ENCODE peak calls at places on chromosomes 16 and 17, in six cellular contexts. M is NAMALWA; K is T-helper 2 cell; O is HS-5; Y is cortex of kidney; F is activated CD4-positive, alpha-beta T cell treated with anti-CD3 and anti-CD28 coated beads, Interleukin-2, amount 50 U/mL, for 4 hours. I is an unnamed sample.

GRCh38 chr17:7835818-7836595 is 2.0 kb downstream of the KDM6B start:
- DNase-seq in M (no peak), K (peak; percentile 56), O (no peak), Y (no peak), F (peak; percentile 24), I (no peak)

GRCh38 chr17:14755002-14755401 is 454.1 kb downstream of the HS3ST3B1 start:
- DNase-seq in M (no peak), K (no peak), O (no peak), Y (no peak), F (no peak), I (no peak)

GRCh38 chr16:11133344-11133921 is 122.6 kb downstream of the SOCS1 start:
- DNase-seq in M (no peak), K (no peak), O (peak; percentile 90), Y (no peak), F (no peak), I (peak; percentile 54)

GRCh38 chr17:41583137-41584127 is 3.3 kb downstream of the KRT14 start:
- DNase-seq in M (no peak), K (no peak), O (no peak), Y (no peak), F (no peak), I (no peak)

GRCh38 chr17:71502443-71502842 is 618.4 kb upstream of the SOX9 start:
- DNase-seq in M (no peak), K (no peak), O (no peak), Y (no peak), F (no peak), I (no peak)

GRCh38 chr17:61371179-61371578 is 28.5 kb upstream of the TBX2 start:
- DNase-seq in M (no peak), K (no peak), O (no peak), Y (no peak), F (no peak), I (no peak)

GRCh38 chr17:73359987-73360410 is 48.2 kb upstream of the CDC42EP4 start:
- DNase-seq in M (no peak), K (no peak), O (no peak), Y (no peak), F (no peak), I (no peak)

GRCh38 chr17:10653987-10654386 is 3.1 kb downstream of the MYH3 start:
- DNase-seq in M (no peak), K (no peak), O (no peak), Y (no peak), F (no peak), I (no peak)

GRCh38 chr17:64507418-64507766 is 615 bp downstream of the CEP95 start:
- DNase-seq in M (peak; percentile 93), K (no peak), O (no peak), Y (no peak), F (peak; percentile 19), I (no peak)

GRCh38 chr16:72848045-72848410 is 199.9 kb downstream of the ZFHX3 start:
- DNase-seq in M (no peak), K (no peak), O (no peak), Y (no peak), F (no peak), I (no peak)

GRCh38 chr17:81833160-81833920 is at the start of gene MCRIP1:
- DNase-seq in M (peak; percentile 94), K (peak; percentile 93), O (peak; percentile 57), Y (peak; percentile 52), F (peak; percentile 90), I (peak; percentile 77)

GRCh38 chr16:83145297-83145696 is 518.5 kb downstream of the CDH13 start:
- DNase-seq in M (no peak), K (no peak), O (no peak), Y (no peak), F (no peak), I (no peak)

GRCh38 chr17:82497483-82498405 is 21.8 kb upstream of the FOXK2 start:
- DNase-seq in M (peak; percentile 67), K (peak; percentile 42), O (no peak), Y (no peak), F (no peak), I (no peak)

GRCh38 chr17:32323784-32324590 is 18.0 kb downstream of the C17orf75 start:
- DNase-seq in M (no peak), K (no peak), O (no peak), Y (no peak), F (peak; percentile 25), I (no peak)

GRCh38 chr17:18964018-18964351 is 12.0 kb downstream of the SLC5A10 start:
- DNase-seq in M (no peak), K (no peak), O (no peak), Y (no peak), F (no peak), I (no peak)

GRCh38 chr17:78715000-78715771 is 66.9 kb downstream of the CYTH1 start:
- DNase-seq in M (no peak), K (no peak), O (no peak), Y (no peak), F (no peak), I (no peak)

GRCh38 chr17:75872434-75873351 is 5.7 kb downstream of the TRIM47 start:
- DNase-seq in M (peak; percentile 27), K (peak; percentile 54), O (no peak), Y (no peak), F (no peak), I (no peak)

GRCh38 chr16:75043175-75043937 is 44.5 kb downstream of the ZNRF1 start:
- DNase-seq in M (peak; percentile 12), K (no peak), O (no peak), Y (no peak), F (no peak), I (no peak)

GRCh38 chr17:41284043-41284442 is 8.5 kb downstream of the KRTAP9-7 start:
- DNase-seq in M (no peak), K (no peak), O (no peak), Y (no peak), F (no peak), I (no peak)

GRCh38 chr17:75906143-75906884 is 1.6 kb upstream of the MRPL38 start:
- DNase-seq in M (peak; percentile 31), K (no peak), O (no peak), Y (no peak), F (no peak), I (no peak)

GRCh38 chr17:69729937-69730336 is 315.4 kb downstream of the MAP2K6 start:
- DNase-seq in M (no peak), K (no peak), O (peak; percentile 37), Y (no peak), F (no peak), I (no peak)

GRCh38 chr17:10062757-10063385 is 135.5 kb downstream of the GAS7 start:
- DNase-seq in M (no peak), K (no peak), O (no peak), Y (no peak), F (no peak), I (no peak)

GRCh38 chr17:80034977-80035686 is 540 bp downstream of the TBC1D16 start:
- DNase-seq in M (peak; percentile 53), K (peak; percentile 22), O (no peak), Y (no peak), F (peak; percentile 14), I (no peak)

GRCh38 chr16:78761427-78761826 is 662.0 kb downstream of the WWOX start:
- DNase-seq in M (no peak), K (no peak), O (no peak), Y (no peak), F (no peak), I (no peak)

GRCh38 chr16:47887496-47887895 is 268.3 kb downstream of the ABCC12 start:
- DNase-seq in M (no peak), K (no peak), O (peak; percentile 2), Y (no peak), F (no peak), I (no peak)

GRCh38 chr17:32588982-32589381 is 102.2 kb downstream of the CDK5R1 start:
- DNase-seq in M (peak; percentile 36), K (no peak), O (no peak), Y (no peak), F (no peak), I (no peak)

GRCh38 chr17:58352843-58353719 is 1.1 kb upstream of the SUPT4H1 start:
- DNase-seq in M (peak; percentile 56), K (no peak), O (no peak), Y (no peak), F (no peak), I (no peak)

GRCh38 chr16:24309222-24309905 is 53.2 kb downstream of the CACNG3 start:
- DNase-seq in M (no peak), K (no peak), O (no peak), Y (no peak), F (no peak), I (no peak)

GRCh38 chr16:10806698-10807097 is 11.9 kb downstream of the TVP23A start:
- DNase-seq in M (no peak), K (no peak), O (no peak), Y (no peak), F (no peak), I (no peak)

GRCh38 chr16:4509420-4509819 is 29.2 kb downstream of the CDIP1 start:
- DNase-seq in M (no peak), K (no peak), O (no peak), Y (no peak), F (no peak), I (no peak)

GRCh38 chr17:67834634-67835033 is 9.3 kb downstream of the BPTF start:
- DNase-seq in M (no peak), K (no peak), O (no peak), Y (no peak), F (no peak), I (no peak)

GRCh38 chr17:73293480-73293911 is 18.3 kb downstream of the CDC42EP4 start:
- DNase-seq in M (no peak), K (no peak), O (no peak), Y (no peak), F (no peak), I (peak; percentile 65)

GRCh38 chr17:50871369-50871768 is 5.2 kb upstream of the TOB1 start:
- DNase-seq in M (no peak), K (peak; percentile 44), O (no peak), Y (no peak), F (no peak), I (no peak)

I was measured in thoracic aorta.